ENCODE peak calls at places on chromosomes 13 and 19, in four cellular contexts. H is Right ventricle myocardium superior, U is left lobe of liver, Z is NCI-H1048. K is an unnamed sample.

GRCh38 chr13:83372786-83373185 is 509.5 kb downstream of the SLITRK1 start:
- DNase-seq in H (no peak), U (no peak), Z (no peak), K (no peak)

GRCh38 chr13:51619614-51620013 is 35.4 kb downstream of the WDFY2 start:
- DNase-seq in H (no peak), U (no peak), Z (no peak), K (no peak)

GRCh38 chr19:17243854-17244617 is 1.7 kb downstream of the NR2F6 start:
- DNase-seq in H (peak; percentile 80), U (peak; percentile 86), Z (no peak), K (no peak)

GRCh38 chr19:53504903-53505302 is 33.0 kb upstream of the ZNF331 start:
- DNase-seq in H (no peak), U (no peak), Z (no peak), K (no peak)

GRCh38 chr13:77384999-77385398 is 58.1 kb upstream of the MYCBP2 start:
- DNase-seq in H (no peak), U (no peak), Z (no peak), K (no peak)

GRCh38 chr13:44573071-44573470 is 3.1 kb downstream of the TSC22D1 start:
- DNase-seq in H (no peak), U (no peak), Z (no peak), K (no peak)

GRCh38 chr19:39014037-39014436 is 18.3 kb downstream of the FBXO27 start:
- DNase-seq in H (no peak), U (no peak), Z (no peak), K (no peak)

GRCh38 chr13:110343241-110343865 is 36.3 kb downstream of the COL4A2 start:
- DNase-seq in H (no peak), U (no peak), Z (no peak), K (no peak)

GRCh38 chr19:4171676-4172075 is 10.7 kb downstream of the SIRT6 start:
- DNase-seq in H (no peak), U (no peak), Z (no peak), K (peak; percentile 65)

GRCh38 chr13:43881580-43881979 is 1.9 kb downstream of the LACC1 start:
- DNase-seq in H (no peak), U (no peak), Z (no peak), K (no peak)

GRCh38 chr19:31378404-31378803 is 29.2 kb upstream of the TSHZ3 start:
- DNase-seq in H (peak; percentile 56), U (no peak), Z (no peak), K (no peak)

GRCh38 chr19:49950956-49951526 is 9.9 kb downstream of the SIGLEC11 start:
- DNase-seq in H (no peak), U (no peak), Z (no peak), K (peak; percentile 12)

GRCh38 chr13:42487221-42487620 is 86.7 kb upstream of the TNFSF11 start:
- DNase-seq in H (no peak), U (no peak), Z (no peak), K (no peak)

GRCh38 chr19:10603873-10604459 is 16.9 kb upstream of the AP1M2 start:
- DNase-seq in H (no peak), U (no peak), Z (no peak), K (no peak)

GRCh38 chr19:34232566-34233481 is 21.5 kb upstream of the GARRE1 start:
- DNase-seq in H (peak; percentile 78), U (no peak), Z (no peak), K (no peak)

GRCh38 chr19:58570770-58571574 is 2.2 kb downstream of the MZF1 start:
- DNase-seq in H (no peak), U (peak; percentile 49), Z (no peak), K (peak; percentile 32)